ENCODE peak calls at places on chromosome 16, in six cellular contexts. K, S, G, B, T and P are unnamed samples.

GRCh38 chr16:19269098-19269497 is 16.4 kb upstream of the CLEC19A start:
- DNase-seq in K (no peak), S (no peak), G (no peak), B (no peak), T (no peak), P (no peak)

GRCh38 chr16:57089406-57089805 is 3.0 kb upstream of the CPNE2 start:
- DNase-seq in K (no peak), S (no peak), G (no peak), B (no peak), T (no peak), P (no peak)

GRCh38 chr16:4200000-4200780 is 41.7 kb downstream of the SRL start:
- DNase-seq in K (peak; percentile 48), S (peak; percentile 79), G (peak; percentile 12), B (peak; percentile 64), T (peak; percentile 69), P (peak; percentile 21)

GRCh38 chr16:6103561-6103960 is 1006.0 kb upstream of the EEF2KMT start:
- DNase-seq in K (no peak), S (no peak), G (no peak), B (no peak), T (no peak), P (no peak)

GRCh38 chr16:17768257-17768656 is 297.5 kb upstream of the XYLT1 start:
- DNase-seq in K (peak; percentile 86), S (no peak), G (no peak), B (peak; percentile 70), T (no peak), P (no peak)

GRCh38 chr16:51767564-51767963 is 616.5 kb upstream of the SALL1 start:
- DNase-seq in K (no peak), S (no peak), G (no peak), B (no peak), T (no peak), P (no peak)

GRCh38 chr16:89401641-89402445 is 88.5 kb downstream of the ANKRD11 start:
- DNase-seq in K (peak; percentile 79), S (no peak), G (no peak), B (no peak), T (no peak), P (no peak)

GRCh38 chr16:56919099-56919800 is 12.7 kb upstream of the HERPUD1 start:
- DNase-seq in K (no peak), S (peak; percentile 75), G (no peak), B (no peak), T (no peak), P (no peak)

GRCh38 chr16:15403392-15403995 is 7.9 kb downstream of the MPV17L start:
- DNase-seq in K (peak; percentile 21), S (no peak), G (no peak), B (no peak), T (no peak), P (peak; percentile 19)

GRCh38 chr16:25692307-25692706 is 548 bp downstream of the HS3ST4 start:
- DNase-seq in K (no peak), S (peak; percentile 14), G (no peak), B (no peak), T (no peak), P (no peak)

GRCh38 chr16:88807626-88808453 is 3.9 kb downstream of the APRT start:
- DNase-seq in K (no peak), S (no peak), G (no peak), B (no peak), T (no peak), P (no peak)

GRCh38 chr16:66058181-66058580 is 308.3 kb upstream of the CDH5 start:
- DNase-seq in K (peak; percentile 91), S (no peak), G (no peak), B (peak; percentile 89), T (no peak), P (no peak)

GRCh38 chr16:69397821-69398521 is 12.2 kb upstream of the TERF2 start:
- DNase-seq in K (peak; percentile 82), S (peak; percentile 56), G (no peak), B (peak; percentile 82), T (peak; percentile 70), P (peak; percentile 31)

GRCh38 chr16:31874354-31875111 is 926 bp downstream of the ZNF267 start:
- DNase-seq in K (peak; percentile 56), S (peak; percentile 31), G (no peak), B (peak; percentile 47), T (no peak), P (peak; percentile 84)

GRCh38 chr16:80029706-80030481 is 429.4 kb upstream of the MAF start:
- DNase-seq in K (no peak), S (no peak), G (no peak), B (no peak), T (no peak), P (no peak)

GRCh38 chr16:35409503-35409902 is 1950.1 kb downstream of the TP53TG3F start:
- DNase-seq in K (no peak), S (no peak), G (no peak), B (peak; percentile 1), T (no peak), P (no peak)

GRCh38 chr16:17970816-17971291 is 365.7 kb downstream of the NPIPA8 start:
- DNase-seq in K (peak; percentile 22), S (no peak), G (no peak), B (no peak), T (no peak), P (no peak)

GRCh38 chr16:57566436-57566835 is 24.0 kb downstream of the ADGRG5 start:
- DNase-seq in K (no peak), S (no peak), G (no peak), B (no peak), T (no peak), P (no peak)

GRCh38 chr16:67677712-67678111 is 11.1 kb downstream of the C16orf86 start:
- DNase-seq in K (no peak), S (no peak), G (no peak), B (no peak), T (no peak), P (no peak)

GRCh38 chr16:67678354-67679023 is 11.9 kb downstream of the C16orf86 start:
- DNase-seq in K (no peak), S (no peak), G (no peak), B (no peak), T (no peak), P (no peak)

GRCh38 chr16:67676939-67677338 is 10.3 kb downstream of the C16orf86 start:
- DNase-seq in K (no peak), S (no peak), G (no peak), B (no peak), T (no peak), P (no peak)

GRCh38 chr16:67683767-67684166 is 17.2 kb downstream of the C16orf86 start:
- DNase-seq in K (no peak), S (no peak), G (no peak), B (no peak), T (no peak), P (no peak)

GRCh38 chr16:67679935-67680897 is 13.6 kb downstream of the C16orf86 start:
- DNase-seq in K (no peak), S (no peak), G (no peak), B (no peak), T (no peak), P (no peak)
- TF ChIP-seq CTCF in K (no peak), S (no peak), G (no peak), B (no peak), T (no peak), P (no peak)

GRCh38 chr16:2924901-2925820 is 13.4 kb downstream of the FLYWCH1 start:
- DNase-seq in K (no peak), S (no peak), G (no peak), B (no peak), T (no peak), P (no peak)

GRCh38 chr16:2928796-2929195 is 17.1 kb downstream of the FLYWCH1 start:
- DNase-seq in K (no peak), S (no peak), G (no peak), B (no peak), T (no peak), P (no peak)

GRCh38 chr16:2929693-2930092 is 18.0 kb downstream of the FLYWCH1 start:
- DNase-seq in K (no peak), S (no peak), G (no peak), B (no peak), T (no peak), P (no peak)

GRCh38 chr16:2926660-2927646 is 15.2 kb downstream of the FLYWCH1 start:
- DNase-seq in K (peak; percentile 78), S (peak; percentile 89), G (peak; percentile 89), B (peak; percentile 88), T (peak; percentile 84), P (peak; percentile 89)

GRCh38 chr16:2925951-2926659 is 14.4 kb downstream of the FLYWCH1 start:
- DNase-seq in K (no peak), S (no peak), G (no peak), B (no peak), T (no peak), P (no peak)
- H3K4me3 ChIP-seq in K (no peak overlapping the region), S (no peak overlapping the region), G (no peak overlapping the region), B (no peak overlapping the region), T (no peak overlapping the region), P (no peak overlapping the region)

DNA sequence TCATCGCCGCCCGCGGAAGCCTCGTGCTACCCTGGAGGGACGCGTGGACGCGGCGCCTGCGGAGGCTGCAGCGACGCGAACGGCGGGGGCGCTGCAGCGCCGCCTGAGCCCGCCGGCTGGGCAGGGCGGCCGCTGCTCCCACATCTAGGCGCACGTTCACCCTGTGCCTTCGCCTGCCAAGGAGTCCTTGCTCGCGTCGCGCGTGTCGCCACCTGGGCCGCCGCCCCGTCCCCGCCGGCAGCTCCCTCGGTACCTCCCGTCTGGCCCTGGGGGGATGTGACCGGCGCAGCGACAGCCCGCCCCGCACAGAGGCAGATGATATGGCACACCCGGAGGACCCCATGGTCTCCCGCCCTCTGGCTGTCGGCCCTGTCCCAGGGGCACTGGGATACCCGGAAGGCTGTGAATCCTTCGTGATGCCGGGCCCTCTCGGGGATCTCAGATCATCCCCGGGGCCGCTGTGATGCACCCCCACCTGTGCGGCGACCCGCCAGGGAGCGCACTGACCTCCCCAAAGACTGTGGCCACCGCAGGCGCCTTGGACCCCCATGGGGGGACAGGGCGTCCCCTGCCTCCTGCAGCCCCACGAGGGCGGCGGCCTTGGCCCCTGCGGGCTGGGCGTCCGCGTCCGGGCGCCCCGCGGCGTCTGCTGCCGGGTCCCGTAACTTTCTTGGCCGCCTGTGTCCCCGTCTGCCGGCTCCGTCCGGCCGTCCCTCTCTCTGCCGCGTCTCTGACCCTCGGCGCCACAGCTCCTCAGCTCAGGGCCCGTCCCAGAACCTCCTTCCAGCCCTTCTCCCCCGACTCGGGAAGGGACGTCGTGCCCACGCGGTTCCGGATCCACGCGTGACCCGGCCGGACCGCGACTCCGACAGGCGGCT is 689 bp upstream of the TBC1D24 start:
- DNase-seq in K (peak; percentile 40), S (peak; percentile 62), G (peak; percentile 65), B (no peak), T (no peak), P (peak; percentile 72)
- TF ChIP-seq CTCF in K (peak; percentile 10), S (peak; percentile 17), G (peak; percentile 21), B (peak; percentile 23), T (peak; percentile 13), P (peak; percentile 55)

DNA sequence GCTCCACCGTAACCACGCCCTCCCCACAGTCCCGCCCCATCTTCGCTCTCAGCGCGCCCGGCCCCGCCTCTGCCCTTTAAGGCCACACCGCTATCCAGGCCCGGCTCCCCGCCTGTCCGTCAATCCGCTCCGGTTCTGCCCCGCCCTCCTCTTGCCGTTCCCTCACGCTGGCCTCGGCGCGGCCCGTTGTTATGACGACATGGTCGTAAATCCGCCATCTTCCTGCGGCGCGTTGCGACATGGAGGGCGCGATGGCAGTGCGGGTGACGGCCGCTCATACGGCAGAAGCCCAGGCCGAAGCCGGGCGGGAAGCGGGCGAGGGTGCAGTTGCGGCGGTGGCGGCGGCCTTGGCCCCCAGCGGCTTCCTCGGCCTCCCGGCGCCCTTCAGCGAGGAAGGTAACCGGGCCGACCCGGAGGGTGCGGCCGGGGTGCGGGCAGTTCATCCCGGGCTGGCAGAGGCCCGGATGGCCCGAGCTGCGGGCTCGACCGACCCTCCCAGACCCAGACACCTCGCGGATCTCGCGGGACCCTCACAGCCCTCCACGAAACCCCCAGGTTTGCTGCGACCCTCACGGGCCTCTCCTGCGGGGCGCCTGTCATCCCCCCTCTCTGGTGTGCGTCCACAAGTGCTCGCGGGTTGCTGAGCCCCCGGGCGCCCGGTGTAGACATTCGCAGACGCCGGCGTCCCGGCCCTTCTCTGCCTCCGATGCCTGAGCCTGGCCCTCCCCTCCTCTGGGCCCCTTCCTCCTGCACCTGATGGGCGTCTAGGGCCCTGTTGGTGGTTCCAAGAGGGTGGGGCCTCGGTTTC is at the start of gene E4F1:
- DNase-seq in K (peak; percentile 100), S (peak; percentile 100), G (peak; percentile 99), B (peak; percentile 99), T (peak; percentile 100), P (peak; percentile 100)
- H3K4me3 ChIP-seq in K (peak within 1 kb of the TSS; percentile 85), S (peak within 1 kb of the TSS; percentile 45), G (peak within 1 kb of the TSS; percentile 81), B (peak within 1 kb of the TSS; percentile 99), T (peak within 1 kb of the TSS; percentile 93), P (peak within 1 kb of the TSS; percentile 96)